ENCODE peak calls at places on chromosome 9, in six cellular contexts. D is HepG2, S is HCT116, O is GM12878, K is NT2/D1, U is K562. B is an unnamed sample.

GRCh38 chr9:87670572-87671264 is 55.2 kb upstream of the CTSL start:
- DNase-seq in D (no peak), S (no peak), O (no peak), K (no peak), U (no peak), B (no peak)

GRCh38 chr9:98991981-98992884 is 48.5 kb downstream of the COL15A1 start:
- DNase-seq in D (no peak), S (no peak), O (no peak), K (no peak), U (no peak), B (no peak)

GRCh38 chr9:5586391-5586802 is 42.5 kb upstream of the RIC1 start:
- DNase-seq in D (no peak), S (no peak), O (peak; percentile 88), K (no peak), U (no peak), B (no peak)

GRCh38 chr9:132946624-132947295 is 2.3 kb upstream of the TSC1 start:
- DNase-seq in D (peak; percentile 40), S (no peak), O (no peak), K (peak; percentile 68), U (no peak), B (no peak)

GRCh38 chr9:134418986-134419683 is 92.9 kb downstream of the RXRA start:
- DNase-seq in D (no peak), S (no peak), O (no peak), K (no peak), U (no peak), B (no peak)

GRCh38 chr9:133167769-133168168 is 4.1 kb upstream of the GBGT1 start:
- DNase-seq in D (no peak), S (no peak), O (no peak), K (no peak), U (no peak), B (no peak)

GRCh38 chr9:93258818-93259489 is 75.0 kb downstream of the WNK2 start:
- DNase-seq in D (no peak), S (no peak), O (no peak), K (no peak), U (no peak), B (peak; percentile 43)

GRCh38 chr9:4970970-4971641 is 14.0 kb upstream of the JAK2 start:
- DNase-seq in D (no peak), S (no peak), O (peak; percentile 76), K (no peak), U (no peak), B (no peak)

GRCh38 chr9:135479469-135480052 is at the start of gene PPP1R26:
- DNase-seq in D (no peak), S (no peak), O (no peak), K (no peak), U (peak; percentile 83), B (no peak)

GRCh38 chr9:18126776-18127175 is 347.2 kb upstream of the ADAMTSL1 start:
- DNase-seq in D (no peak), S (no peak), O (no peak), K (no peak), U (no peak), B (no peak)

GRCh38 chr9:121718063-121718462 is 66.6 kb downstream of the DAB2IP start:
- DNase-seq in D (no peak), S (no peak), O (no peak), K (no peak), U (no peak), B (no peak)

GRCh38 chr9:4389755-4390154 is 89.9 kb upstream of the GLIS3 start:
- DNase-seq in D (no peak), S (no peak), O (no peak), K (no peak), U (no peak), B (no peak)

GRCh38 chr9:110531776-110532175 is 47.8 kb downstream of the SVEP1 start:
- DNase-seq in D (no peak), S (no peak), O (no peak), K (no peak), U (no peak), B (no peak)

GRCh38 chr9:95910023-95910706 is 34.7 kb downstream of the ERCC6L2 start:
- DNase-seq in D (no peak), S (no peak), O (no peak), K (no peak), U (no peak), B (no peak)

GRCh38 chr9:119509291-119509905 is 140.2 kb upstream of the BRINP1 start:
- DNase-seq in D (no peak), S (no peak), O (no peak), K (no peak), U (no peak), B (no peak)

GRCh38 chr9:89929721-89930480 is 325.1 kb downstream of the GADD45G start:
- DNase-seq in D (no peak), S (no peak), O (no peak), K (no peak), U (no peak), B (no peak)

GRCh38 chr9:70389642-70390266 is 24.7 kb downstream of the KLF9 start:
- DNase-seq in D (no peak), S (no peak), O (no peak), K (no peak), U (no peak), B (no peak)

GRCh38 chr9:6909186-6909585 is 151.4 kb downstream of the KDM4C start:
- DNase-seq in D (no peak), S (no peak), O (no peak), K (no peak), U (no peak), B (no peak)

GRCh38 chr9:131395745-131396479 is 2.0 kb downstream of the PRRC2B start:
- DNase-seq in D (no peak), S (no peak), O (no peak), K (no peak), U (peak; percentile 5), B (no peak)

GRCh38 chr9:134408389-134408788 is 82.1 kb downstream of the RXRA start:
- DNase-seq in D (no peak), S (no peak), O (no peak), K (no peak), U (no peak), B (no peak)

GRCh38 chr9:91117959-91118651 is 243.6 kb downstream of the AUH start:
- DNase-seq in D (no peak), S (no peak), O (no peak), K (no peak), U (no peak), B (peak; percentile 23)

GRCh38 chr9:79559501-79560181 is 12.1 kb upstream of the TLE4 start:
- DNase-seq in D (no peak), S (no peak), O (no peak), K (no peak), U (no peak), B (no peak)

GRCh38 chr9:14591411-14591810 is 101.8 kb downstream of the ZDHHC21 start:
- DNase-seq in D (no peak), S (no peak), O (no peak), K (no peak), U (no peak), B (no peak)
- H3K4me3 ChIP-seq in D (no peak overlapping the region), S (no peak overlapping the region), O (no peak overlapping the region), K (no peak overlapping the region), U (no peak overlapping the region), B (no peak overlapping the region)

GRCh38 chr9:85081963-85082362 is 412.4 kb downstream of the NTRK2 start:
- DNase-seq in D (no peak), S (no peak), O (no peak), K (no peak), U (no peak), B (no peak)
- TF ChIP-seq ZNF274 in D (no peak), S (no peak), O (no peak), K (no peak), U (no peak), B (no peak)

DNA sequence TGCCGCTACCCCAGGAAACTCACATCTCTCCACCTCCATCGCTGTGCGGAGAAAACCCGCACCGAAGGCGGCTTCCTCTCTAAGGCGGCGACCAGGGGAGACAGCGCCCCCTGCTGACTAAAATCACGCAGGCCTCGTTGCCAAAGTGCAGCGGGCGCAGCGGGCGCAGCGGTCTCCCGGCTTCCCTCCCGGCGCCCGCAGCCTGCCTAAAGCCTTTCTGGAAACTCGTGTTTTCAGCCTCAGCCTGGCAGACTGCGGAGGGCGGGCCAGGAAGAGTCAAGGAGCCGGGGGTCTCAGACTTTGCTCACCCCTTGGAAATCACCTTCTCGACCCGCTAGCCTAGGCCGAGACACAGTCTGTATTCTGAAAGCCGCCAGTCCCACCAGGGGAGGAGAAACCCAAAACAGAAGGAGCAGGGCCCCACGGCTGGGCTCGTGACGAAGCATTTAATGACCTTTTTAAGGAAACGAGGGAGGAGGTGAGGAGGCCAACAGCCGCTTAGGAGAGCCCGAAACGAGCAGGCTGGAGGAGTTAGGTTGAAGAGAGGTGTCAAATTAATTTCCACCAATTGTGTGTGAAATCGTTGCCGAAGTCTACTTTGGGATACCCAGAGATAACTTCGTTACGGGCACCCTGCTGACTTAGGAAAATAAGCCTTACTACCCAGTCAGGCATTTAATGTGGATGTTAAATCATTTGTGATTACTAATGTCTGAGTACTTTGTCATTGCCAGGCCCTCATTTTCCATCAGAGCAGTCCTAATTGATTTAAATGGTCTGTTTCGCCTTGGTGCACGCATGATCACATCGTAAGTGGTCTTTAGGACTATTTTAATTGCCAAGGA is 7.3 kb upstream of the FOXB2 start:
- DNase-seq in D (peak; percentile 20), S (peak; percentile 38), O (no peak), K (no peak), U (peak; percentile 62), B (peak; percentile 98)
- H3K4me3 ChIP-seq in D (no peak overlapping the region), S (peak overlapping the region; percentile 31), O (no peak overlapping the region), K (peak overlapping the region; percentile 31), U (no peak overlapping the region), B (peak overlapping the region; percentile 20)

DNA sequence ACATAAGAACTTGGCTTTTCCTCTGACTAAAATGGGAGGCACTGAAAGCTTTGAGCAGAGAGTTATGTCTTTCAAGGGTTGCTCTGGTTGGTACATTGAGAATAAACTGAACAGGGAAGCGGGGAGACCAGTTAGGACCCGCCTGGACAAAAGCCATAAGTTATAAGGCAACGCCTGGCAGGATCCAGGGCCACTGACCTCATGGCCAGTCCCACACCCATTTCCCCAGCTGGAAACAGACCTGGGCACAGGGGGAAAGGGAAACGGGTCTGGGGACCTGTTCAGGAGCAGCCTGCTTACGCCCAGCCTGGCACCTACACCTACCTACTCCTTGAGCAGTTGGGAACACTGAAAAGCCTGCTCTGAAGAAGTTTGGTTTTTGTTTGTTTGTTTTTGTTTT is 1.3 kb downstream of the SPINK4 start:
- DNase-seq in D (no peak), S (no peak), O (no peak), K (no peak), U (no peak), B (no peak)
- TF ChIP-seq ZNF274 in D (no peak), S (no peak), O (no peak), K (no peak), U (no peak), B (no peak)

B was measured in H1.